ENCODE peak calls at places on chromosomes 7 and 10, in six cellular contexts. One of them, this sample, is unnamed.

GRCh38 chr10:20596911-20597310 is 300.2 kb downstream of the NEBL start:
- DNase-seq in upper lobe of right lung: no peak
- DNase-seq in T-helper 2 cell: no peak
- DNase-seq in stimulated activated CD4-positive, alpha-beta T cell treated with anti-CD3 and anti-CD28 coated beads, Interleukin-4, amount 100 ng/mL, for 48 hours: no peak
- DNase-seq in stomach: no peak
- DNase-seq in KBM-7: no peak
- DNase-seq in this sample: no peak

GRCh38 chr7:106190589-106191330 is 78.6 kb upstream of the SYPL1 start:
- DNase-seq in upper lobe of right lung: no peak
- DNase-seq in T-helper 2 cell: no peak
- DNase-seq in stimulated activated CD4-positive, alpha-beta T cell treated with anti-CD3 and anti-CD28 coated beads, Interleukin-4, amount 100 ng/mL, for 48 hours: no peak
- DNase-seq in stomach: no peak
- DNase-seq in KBM-7: no peak
- DNase-seq in this sample: no peak

GRCh38 chr7:78993341-78993740 is 460.1 kb downstream of the MAGI2 start:
- DNase-seq in upper lobe of right lung: no peak
- DNase-seq in T-helper 2 cell: peak; percentile 7
- DNase-seq in stimulated activated CD4-positive, alpha-beta T cell treated with anti-CD3 and anti-CD28 coated beads, Interleukin-4, amount 100 ng/mL, for 48 hours: no peak
- DNase-seq in stomach: no peak
- DNase-seq in KBM-7: no peak
- DNase-seq in this sample: peak; percentile 4

GRCh38 chr7:22640269-22640668 is 86.7 kb upstream of the IL6 start:
- DNase-seq in upper lobe of right lung: no peak
- DNase-seq in T-helper 2 cell: peak; percentile 86
- DNase-seq in stimulated activated CD4-positive, alpha-beta T cell treated with anti-CD3 and anti-CD28 coated beads, Interleukin-4, amount 100 ng/mL, for 48 hours: no peak
- DNase-seq in stomach: no peak
- DNase-seq in KBM-7: no peak
- DNase-seq in this sample: peak; percentile 86

GRCh38 chr7:51961804-51962203 is 645.2 kb upstream of the COBL start:
- DNase-seq in upper lobe of right lung: no peak
- DNase-seq in T-helper 2 cell: no peak
- DNase-seq in stimulated activated CD4-positive, alpha-beta T cell treated with anti-CD3 and anti-CD28 coated beads, Interleukin-4, amount 100 ng/mL, for 48 hours: no peak
- DNase-seq in stomach: no peak
- DNase-seq in KBM-7: no peak
- DNase-seq in this sample: no peak

GRCh38 chr7:101631224-101631714 is 2.2 kb upstream of the MYL10 start:
- DNase-seq in upper lobe of right lung: no peak
- DNase-seq in T-helper 2 cell: no peak
- DNase-seq in stimulated activated CD4-positive, alpha-beta T cell treated with anti-CD3 and anti-CD28 coated beads, Interleukin-4, amount 100 ng/mL, for 48 hours: no peak
- DNase-seq in stomach: no peak
- DNase-seq in KBM-7: no peak
- DNase-seq in this sample: no peak

GRCh38 chr7:74424291-74424880 is 29.3 kb upstream of the GTF2IRD1 start:
- DNase-seq in upper lobe of right lung: no peak
- DNase-seq in T-helper 2 cell: no peak
- DNase-seq in stimulated activated CD4-positive, alpha-beta T cell treated with anti-CD3 and anti-CD28 coated beads, Interleukin-4, amount 100 ng/mL, for 48 hours: no peak
- DNase-seq in stomach: no peak
- DNase-seq in KBM-7: no peak
- DNase-seq in this sample: no peak

GRCh38 chr7:879093-879492 is 2.7 kb downstream of the GET4 start:
- DNase-seq in upper lobe of right lung: no peak
- DNase-seq in T-helper 2 cell: no peak
- DNase-seq in stimulated activated CD4-positive, alpha-beta T cell treated with anti-CD3 and anti-CD28 coated beads, Interleukin-4, amount 100 ng/mL, for 48 hours: no peak
- DNase-seq in stomach: peak; percentile 84
- DNase-seq in KBM-7: no peak
- DNase-seq in this sample: no peak

GRCh38 chr7:108299251-108300014 is 156.8 kb downstream of the NRCAM start:
- DNase-seq in upper lobe of right lung: no peak
- DNase-seq in T-helper 2 cell: no peak
- DNase-seq in stimulated activated CD4-positive, alpha-beta T cell treated with anti-CD3 and anti-CD28 coated beads, Interleukin-4, amount 100 ng/mL, for 48 hours: no peak
- DNase-seq in stomach: no peak
- DNase-seq in KBM-7: no peak
- DNase-seq in this sample: no peak

GRCh38 chr10:103968441-103969391 is 1.8 kb downstream of the SLK start:
- DNase-seq in upper lobe of right lung: no peak
- DNase-seq in T-helper 2 cell: no peak
- DNase-seq in stimulated activated CD4-positive, alpha-beta T cell treated with anti-CD3 and anti-CD28 coated beads, Interleukin-4, amount 100 ng/mL, for 48 hours: no peak
- DNase-seq in stomach: no peak
- DNase-seq in KBM-7: peak; percentile 35
- DNase-seq in this sample: no peak

GRCh38 chr10:3510741-3511140 is 274.3 kb downstream of the KLF6 start:
- DNase-seq in upper lobe of right lung: no peak
- DNase-seq in T-helper 2 cell: peak; percentile 58
- DNase-seq in stimulated activated CD4-positive, alpha-beta T cell treated with anti-CD3 and anti-CD28 coated beads, Interleukin-4, amount 100 ng/mL, for 48 hours: no peak
- DNase-seq in stomach: no peak
- DNase-seq in KBM-7: no peak
- DNase-seq in this sample: no peak

GRCh38 chr10:81428456-81429134 is 446.4 kb upstream of the NRG3 start:
- DNase-seq in upper lobe of right lung: no peak
- DNase-seq in T-helper 2 cell: no peak
- DNase-seq in stimulated activated CD4-positive, alpha-beta T cell treated with anti-CD3 and anti-CD28 coated beads, Interleukin-4, amount 100 ng/mL, for 48 hours: no peak
- DNase-seq in stomach: no peak
- DNase-seq in KBM-7: no peak
- DNase-seq in this sample: no peak

GRCh38 chr7:139855498-139856270 is 26.6 kb downstream of the TBXAS1 start:
- DNase-seq in upper lobe of right lung: no peak
- DNase-seq in T-helper 2 cell: peak; percentile 61
- DNase-seq in stimulated activated CD4-positive, alpha-beta T cell treated with anti-CD3 and anti-CD28 coated beads, Interleukin-4, amount 100 ng/mL, for 48 hours: no peak
- DNase-seq in stomach: no peak
- DNase-seq in KBM-7: peak; percentile 93
- DNase-seq in this sample: peak; percentile 59

GRCh38 chr7:68676789-68677535 is 921.3 kb upstream of the AUTS2 start:
- DNase-seq in upper lobe of right lung: no peak
- DNase-seq in T-helper 2 cell: no peak
- DNase-seq in stimulated activated CD4-positive, alpha-beta T cell treated with anti-CD3 and anti-CD28 coated beads, Interleukin-4, amount 100 ng/mL, for 48 hours: no peak
- DNase-seq in stomach: no peak
- DNase-seq in KBM-7: no peak
- DNase-seq in this sample: no peak

GRCh38 chr7:129495987-129496386 is 6.3 kb upstream of the SMKR1 start:
- DNase-seq in upper lobe of right lung: no peak
- DNase-seq in T-helper 2 cell: peak; percentile 91
- DNase-seq in stimulated activated CD4-positive, alpha-beta T cell treated with anti-CD3 and anti-CD28 coated beads, Interleukin-4, amount 100 ng/mL, for 48 hours: no peak
- DNase-seq in stomach: no peak
- DNase-seq in KBM-7: peak; percentile 84
- DNase-seq in this sample: no peak

GRCh38 chr10:23493711-23494110 is 54.8 kb downstream of the OTUD1 start:
- DNase-seq in upper lobe of right lung: no peak
- DNase-seq in T-helper 2 cell: no peak
- DNase-seq in stimulated activated CD4-positive, alpha-beta T cell treated with anti-CD3 and anti-CD28 coated beads, Interleukin-4, amount 100 ng/mL, for 48 hours: no peak
- DNase-seq in stomach: no peak
- DNase-seq in KBM-7: no peak
- DNase-seq in this sample: no peak

GRCh38 chr10:7538970-7539694 is 127.6 kb downstream of the ITIH5 start:
- DNase-seq in upper lobe of right lung: no peak
- DNase-seq in T-helper 2 cell: peak; percentile 67
- DNase-seq in stimulated activated CD4-positive, alpha-beta T cell treated with anti-CD3 and anti-CD28 coated beads, Interleukin-4, amount 100 ng/mL, for 48 hours: no peak
- DNase-seq in stomach: no peak
- DNase-seq in KBM-7: no peak
- DNase-seq in this sample: no peak

GRCh38 chr10:129963831-129964501 is at the start of gene EBF3:
- DNase-seq in upper lobe of right lung: no peak
- DNase-seq in T-helper 2 cell: peak; percentile 65
- DNase-seq in stimulated activated CD4-positive, alpha-beta T cell treated with anti-CD3 and anti-CD28 coated beads, Interleukin-4, amount 100 ng/mL, for 48 hours: no peak
- DNase-seq in stomach: peak; percentile 50
- DNase-seq in KBM-7: peak; percentile 55
- DNase-seq in this sample: no peak

GRCh38 chr7:44079221-44080021 is 2.9 kb downstream of the POLM start:
- DNase-seq in upper lobe of right lung: no peak
- DNase-seq in T-helper 2 cell: no peak
- DNase-seq in stimulated activated CD4-positive, alpha-beta T cell treated with anti-CD3 and anti-CD28 coated beads, Interleukin-4, amount 100 ng/mL, for 48 hours: no peak
- DNase-seq in stomach: no peak
- DNase-seq in KBM-7: no peak
- DNase-seq in this sample: no peak

GRCh38 chr7:111788426-111788825 is 226.1 kb upstream of the IMMP2L start:
- DNase-seq in upper lobe of right lung: no peak
- DNase-seq in T-helper 2 cell: no peak
- DNase-seq in stimulated activated CD4-positive, alpha-beta T cell treated with anti-CD3 and anti-CD28 coated beads, Interleukin-4, amount 100 ng/mL, for 48 hours: no peak
- DNase-seq in stomach: no peak
- DNase-seq in KBM-7: no peak
- DNase-seq in this sample: no peak

GRCh38 chr10:100980327-100981110 is 6.8 kb downstream of the MRPL43 start:
- DNase-seq in upper lobe of right lung: no peak
- DNase-seq in T-helper 2 cell: no peak
- DNase-seq in stimulated activated CD4-positive, alpha-beta T cell treated with anti-CD3 and anti-CD28 coated beads, Interleukin-4, amount 100 ng/mL, for 48 hours: no peak
- DNase-seq in stomach: peak; percentile 18
- DNase-seq in KBM-7: no peak
- DNase-seq in this sample: no peak

GRCh38 chr10:43061764-43062163 is 15.1 kb upstream of the RET start:
- DNase-seq in upper lobe of right lung: no peak
- DNase-seq in T-helper 2 cell: no peak
- DNase-seq in stimulated activated CD4-positive, alpha-beta T cell treated with anti-CD3 and anti-CD28 coated beads, Interleukin-4, amount 100 ng/mL, for 48 hours: no peak
- DNase-seq in stomach: no peak
- DNase-seq in KBM-7: no peak
- DNase-seq in this sample: no peak